ENCODE peak calls at places on chromosome 16, in four cellular contexts. M, P, J and X are unnamed samples.
A peak's percentile ranks its signal among the peaks of the same experiment; 100 is the strongest.

GRCh38 chr16:26078971-26079370 is 387.2 kb downstream of the HS3ST4 start:
- DNase-seq in P (no peak), M (no peak), J (no peak), X (no peak)

GRCh38 chr16:11705311-11705710 is 37.1 kb downstream of the SNN start:
- DNase-seq in M (no peak), P (no peak), J (no peak), X (no peak)

GRCh38 chr16:9407206-9407758 is 315.8 kb downstream of the HAPSTR1 start:
- DNase-seq in P (no peak), J (no peak), M (no peak), X (no peak)

GRCh38 chr16:69762843-69763556 is 868 bp downstream of the WWP2 start:
- DNase-seq in M (peak; percentile 17), J (no peak), P (peak; percentile 61), X (peak; percentile 69)

GRCh38 chr16:89860747-89861304 is 12.6 kb upstream of the TCF25 start:
- DNase-seq in P (peak; percentile 71), J (peak; percentile 88), M (peak; percentile 91), X (peak; percentile 92)

GRCh38 chr16:23934610-23935009 is 98.8 kb downstream of the PRKCB start:
- DNase-seq in J (no peak), P (no peak), M (no peak), X (no peak)

GRCh38 chr16:87457051-87457611 is 35.7 kb downstream of the ZCCHC14 start:
- DNase-seq in M (no peak), J (no peak), P (peak; percentile 42), X (no peak)

GRCh38 chr16:8887438-8887765 is 5.3 kb downstream of the LITAFD start:
- DNase-seq in M (no peak), P (no peak), J (no peak), X (no peak)

GRCh38 chr16:951660-952301 is 19.0 kb downstream of the LMF1 start:
- DNase-seq in M (peak; percentile 48), J (no peak), P (no peak), X (no peak)

GRCh38 chr16:24852281-24852721 is 6.5 kb downstream of the SLC5A11 start:
- DNase-seq in M (no peak), J (no peak), P (no peak), X (no peak)

GRCh38 chr16:25413962-25414361 is 156.3 kb upstream of the ZKSCAN2 start:
- DNase-seq in M (no peak), P (peak; percentile 37), J (no peak), X (no peak)

GRCh38 chr16:4240624-4241023 is 1.3 kb downstream of the SRL start:
- DNase-seq in J (peak; percentile 46), M (no peak), P (no peak), X (no peak)

GRCh38 chr16:72752004-72752695 is 295.8 kb downstream of the ZFHX3 start:
- DNase-seq in P (no peak), J (no peak), M (no peak), X (no peak)

GRCh38 chr16:17467923-17468540 is 2.7 kb downstream of the XYLT1 start:
- DNase-seq in P (peak; percentile 82), J (peak; percentile 85), M (peak; percentile 34), X (peak; percentile 68)

GRCh38 chr16:51359141-51359960 is 208.3 kb upstream of the SALL1 start:
- DNase-seq in J (peak; percentile 68), P (no peak), M (no peak), X (no peak)

GRCh38 chr16:23283571-23283970 is 18.5 kb upstream of the SCNN1B start:
- DNase-seq in P (no peak), M (no peak), J (no peak), X (no peak)

GRCh38 chr16:75074920-75075687 is 41.5 kb downstream of the LDHD start:
- DNase-seq in P (no peak), M (peak; percentile 80), J (no peak), X (peak; percentile 59)

GRCh38 chr16:12193688-12194087 is 217.2 kb downstream of the SNX29 start:
- DNase-seq in M (no peak), P (no peak), J (no peak), X (no peak)

GRCh38 chr16:8753411-8754054 is 43.9 kb downstream of the TMEM186 start:
- DNase-seq in J (no peak), M (no peak), P (peak; percentile 62), X (no peak)

GRCh38 chr16:50610331-50611262 is 62.4 kb downstream of the NKD1 start:
- DNase-seq in P (peak; percentile 51), J (peak; percentile 64), M (peak; percentile 28), X (no peak)

GRCh38 chr16:74813109-74813641 is 38.6 kb upstream of the FA2H start:
- DNase-seq in P (peak; percentile 91), M (peak; percentile 88), J (peak; percentile 94), X (peak; percentile 89)

GRCh38 chr16:49986351-49987124 is 38.5 kb upstream of the CNEP1R1 start:
- DNase-seq in P (no peak), J (peak; percentile 40), M (peak; percentile 38), X (no peak)

GRCh38 chr16:9489823-9490467 is 398.5 kb downstream of the HAPSTR1 start:
- DNase-seq in J (peak; percentile 15), P (peak; percentile 21), M (no peak), X (no peak)

GRCh38 chr16:31265329-31266245 is 5.8 kb downstream of the ITGAM start:
- DNase-seq in J (peak; percentile 40), P (peak; percentile 26), M (no peak), X (no peak)

GRCh38 chr16:35450648-35451047 is 1991.2 kb downstream of the TP53TG3F start:
- DNase-seq in P (no peak), J (no peak), M (no peak), X (no peak)

GRCh38 chr16:50516890-50517289 is 31.3 kb upstream of the NKD1 start:
- DNase-seq in M (no peak), P (no peak), J (no peak), X (no peak)

GRCh38 chr16:7086842-7087616 is 245.6 kb upstream of the RBFOX1 start:
- DNase-seq in P (peak; percentile 78), J (peak; percentile 41), M (peak; percentile 14), X (no peak)

GRCh38 chr16:57773019-57773418 is 29.3 kb downstream of the KIFC3 start:
- DNase-seq in P (no peak), J (no peak), M (no peak), X (no peak)

GRCh38 chr16:24580665-24581064 is 41.3 kb downstream of the RBBP6 start:
- DNase-seq in J (no peak), P (peak; percentile 6), M (no peak), X (no peak)

GRCh38 chr16:81798311-81799137 is 19.4 kb downstream of the PLCG2 start:
- DNase-seq in M (no peak), J (peak; percentile 12), P (no peak), X (peak; percentile 61)

GRCh38 chr16:24499193-24499814 is 40.1 kb upstream of the RBBP6 start:
- DNase-seq in P (peak; percentile 47), J (peak; percentile 91), M (peak; percentile 69), X (peak; percentile 74)

GRCh38 chr16:89402962-89403361 is 87.4 kb downstream of the ANKRD11 start:
- DNase-seq in P (no peak), M (no peak), J (no peak), X (no peak)

GRCh38 chr16:80526418-80527061 is 14.3 kb upstream of the DYNLRB2 start:
- DNase-seq in J (peak; percentile 82), P (peak; percentile 79), M (peak; percentile 47), X (peak; percentile 86)

GRCh38 chr16:31079342-31079944 is 5.2 kb downstream of the ZNF646 start:
- DNase-seq in J (no peak), M (no peak), P (peak; percentile 3), X (no peak)

GRCh38 chr16:66271074-66272060 is 95.1 kb upstream of the CDH5 start:
- DNase-seq in P (no peak), J (no peak), M (no peak), X (no peak)

DNA sequence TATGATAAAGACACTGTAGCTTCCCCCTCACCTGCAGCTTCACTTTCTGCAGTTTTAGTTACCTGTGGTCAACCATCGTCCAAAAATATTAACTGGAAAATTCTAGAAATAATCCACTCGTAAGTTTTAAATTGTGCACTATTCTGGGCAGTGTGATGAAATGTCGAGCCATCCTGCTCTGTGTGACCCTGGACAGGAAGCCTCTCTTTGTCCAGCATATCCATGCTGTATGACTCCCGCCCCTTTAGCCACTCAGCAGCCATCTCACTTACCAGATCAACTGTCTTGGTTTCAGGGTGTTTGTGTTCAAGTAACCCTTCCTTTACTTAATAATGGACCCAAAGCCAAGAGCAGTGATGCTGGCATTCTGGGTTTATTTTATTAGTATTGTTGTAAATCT is 56.1 kb downstream of the SIAH1 start:
- DNase-seq in P (no peak), M (no peak), J (no peak), X (no peak)
- H3K4me2 ChIP-seq in P (no peak overlapping the region), M (no peak overlapping the region), J (no peak overlapping the region), X (no peak overlapping the region)

DNA sequence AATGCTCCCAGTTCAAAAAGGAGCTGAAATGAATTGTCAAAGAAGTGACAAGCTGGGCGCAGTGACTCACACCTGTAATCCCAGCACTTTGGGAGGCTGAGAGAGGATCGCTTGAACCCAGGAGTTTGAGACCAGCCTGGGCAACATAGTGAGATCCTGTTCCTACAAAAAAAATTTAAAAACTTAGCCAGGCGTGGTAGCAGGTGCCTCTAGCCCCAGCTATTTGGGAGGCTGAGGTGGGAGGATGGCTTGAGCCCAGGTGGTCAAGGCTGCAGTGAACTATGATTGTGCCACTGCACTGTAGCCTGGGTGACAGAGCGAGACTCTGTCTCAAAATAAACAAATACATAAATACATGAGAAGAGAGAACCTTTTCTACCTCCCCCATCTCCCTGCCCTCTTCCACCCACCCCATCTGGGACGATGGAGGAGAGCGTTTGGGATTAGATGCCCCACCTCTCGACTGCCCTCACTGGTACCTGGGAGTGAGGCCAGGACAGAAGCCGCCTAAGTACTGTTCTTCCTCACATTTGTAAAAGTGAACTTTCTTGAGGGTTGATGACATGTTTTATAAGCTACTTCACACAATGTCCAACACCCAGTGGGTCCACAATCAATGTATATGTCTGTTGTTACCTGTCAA is 2.4 kb downstream of the IL4R start:
- DNase-seq in J (no peak), P (no peak), M (no peak), X (no peak)
- H3K4me2 ChIP-seq in J (no peak overlapping the region), P (peak overlapping the region; percentile 92), M (no peak overlapping the region), X (no peak overlapping the region)

GRCh38 chr16:71724320-71724751 is at the start of gene PHLPP2:
- DNase-seq in M (no peak), J (no peak), P (no peak), X (no peak)
- H3K4me2 ChIP-seq in M (peak within 1 kb of the TSS; percentile 89), J (peak within 1 kb of the TSS; percentile 85), P (peak within 1 kb of the TSS; percentile 83), X (peak within 1 kb of the TSS; percentile 88)

DNA sequence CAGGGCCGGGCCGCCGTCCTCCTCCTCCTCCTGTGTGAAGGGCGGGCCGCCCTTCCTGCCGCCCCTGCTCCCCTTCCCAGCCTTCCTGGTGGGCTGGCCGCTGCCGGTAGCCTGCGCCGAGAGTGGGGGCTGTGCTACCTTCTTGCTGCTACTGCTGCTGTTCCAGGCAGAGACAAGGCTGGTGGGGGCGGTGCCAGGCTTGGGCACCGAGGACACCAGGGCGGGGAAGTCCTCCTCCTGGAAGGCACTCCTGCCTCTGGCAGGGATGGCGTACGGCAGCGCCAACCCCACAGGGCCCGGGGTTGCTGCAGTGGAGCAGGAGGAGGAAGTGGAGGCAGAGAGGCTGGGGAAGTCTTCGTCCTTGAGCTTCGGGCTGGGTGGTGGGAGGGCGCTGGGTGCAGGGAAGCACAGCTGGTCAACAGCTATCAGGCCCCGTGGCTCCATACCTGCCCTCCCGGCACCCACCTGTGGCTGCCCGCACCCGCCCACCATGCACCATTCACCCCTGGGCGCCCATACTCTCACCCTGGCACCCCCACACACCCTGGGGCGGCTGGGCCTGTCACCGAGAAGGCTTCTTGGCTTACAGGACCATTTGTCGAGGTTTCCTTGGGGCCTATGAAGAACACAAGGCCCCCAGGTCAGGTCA is 9.6 kb downstream of the ZNF598 start:
- DNase-seq in J (no peak), P (no peak), M (no peak), X (no peak)
- H3K4me2 ChIP-seq in J (no peak overlapping the region), P (no peak overlapping the region), M (no peak overlapping the region), X (no peak overlapping the region)